ENCODE peak calls at places on chromosome X, in six cellular contexts. P is foreskin keratinocyte, K is Calu3, U is SJSA1, Q is Daoy, S is psoas muscle. Z is an unnamed sample.

GRCh38 chrX:83469551-83469950 is 38.5 kb upstream of the POU3F4 start:
- DNase-seq in S (no peak), U (no peak), Q (no peak), K (peak), P (peak), Z (peak)

GRCh38 chrX:100410083-100410590 is at the start of gene PCDH19:
- DNase-seq in K (peak), Q (peak), P (peak), S (peak), U (no peak), Z (peak)

GRCh38 chrX:119677654-119677981 is 15.3 kb downstream of the SEPTIN6 start:
- DNase-seq in Q (no peak), U (no peak), S (no peak), K (no peak), P (no peak), Z (no peak)

GRCh38 chrX:131792356-131792749 is 230.7 kb upstream of the STK26 start:
- DNase-seq in U (peak), Q (no peak), S (peak), P (no peak), K (no peak), Z (no peak)

GRCh38 chrX:69627744-69628143 is 11.8 kb downstream of the EDA start:
- DNase-seq in S (no peak), U (no peak), K (no peak), P (no peak), Q (no peak), Z (no peak)

GRCh38 chrX:23898412-23898959 is 9.3 kb downstream of the APOO start:
- DNase-seq in Q (peak), S (no peak), P (peak), U (peak), K (no peak), Z (no peak)

GRCh38 chrX:9494806-9495205 is 29.9 kb downstream of the TBL1X start:
- DNase-seq in P (no peak), K (no peak), U (no peak), S (no peak), Q (no peak), Z (no peak)

GRCh38 chrX:108203540-108203939 is 112.0 kb downstream of the ATG4A start:
- DNase-seq in P (no peak), Q (no peak), S (no peak), K (no peak), U (no peak), Z (no peak)

GRCh38 chrX:49070988-49071387 is 2.8 kb downstream of the PRAF2 start:
- DNase-seq in S (no peak), P (no peak), U (no peak), K (no peak), Q (no peak), Z (no peak)

GRCh38 chrX:111244238-111244750 is 26.0 kb downstream of the CAPN6 start:
- DNase-seq in K (no peak), Q (peak), U (no peak), S (no peak), P (no peak), Z (no peak)

GRCh38 chrX:52346462-52347165 is 22.2 kb upstream of the XAGE2 start:
- DNase-seq in U (peak), P (peak), K (peak), Q (peak), S (no peak), Z (no peak)

GRCh38 chrX:132860200-132860599 is 98.2 kb downstream of the HS6ST2 start:
- DNase-seq in U (no peak), P (no peak), K (no peak), S (no peak), Q (no peak), Z (no peak)

GRCh38 chrX:15849555-15849954 is 5.1 kb downstream of the AP1S2 start:
- DNase-seq in K (peak), P (no peak), Q (peak), S (no peak), U (no peak), Z (no peak)

GRCh38 chrX:8034058-8034457 is 106.8 kb upstream of the PNPLA4 start:
- DNase-seq in K (no peak), Q (no peak), U (no peak), S (no peak), P (no peak), Z (no peak)

GRCh38 chrX:40573763-40574162 is 7.0 kb upstream of the ATP6AP2 start:
- DNase-seq in Q (peak), P (peak), U (no peak), K (peak), S (no peak), Z (peak)

GRCh38 chrX:133307637-133308485 is 89.7 kb upstream of the TFDP3 start:
- DNase-seq in U (no peak), K (no peak), P (no peak), S (no peak), Q (no peak), Z (no peak)

GRCh38 chrX:133838761-133839676 is 146.4 kb downstream of the GPC3 start:
- DNase-seq in S (no peak), K (peak), U (peak), Q (peak), P (no peak), Z (peak)

GRCh38 chrX:109952050-109952449 is 50.9 kb upstream of the TMEM164 start:
- DNase-seq in K (peak), P (no peak), U (no peak), S (no peak), Q (no peak), Z (no peak)

GRCh38 chrX:94454159-94454558 is 780.2 kb downstream of the FAM133A start:
- DNase-seq in K (no peak), S (no peak), P (no peak), U (no peak), Q (no peak), Z (no peak)

GRCh38 chrX:17848545-17849265 is 12.4 kb downstream of the RAI2 start:
- DNase-seq in S (no peak), K (no peak), Q (no peak), U (no peak), P (no peak), Z (no peak)

GRCh38 chrX:110135618-110136017 is 132.7 kb downstream of the TMEM164 start:
- DNase-seq in S (no peak), P (no peak), U (no peak), K (no peak), Q (no peak), Z (no peak)

GRCh38 chrX:6021316-6022091 is 207.2 kb downstream of the NLGN4X start:
- DNase-seq in S (no peak), U (peak), P (peak), Q (no peak), K (peak), Z (peak)

GRCh38 chrX:119067023-119067739 is 5.6 kb upstream of the CT47C1 start:
- DNase-seq in Q (peak), S (peak), K (peak), P (peak), U (peak), Z (peak)

GRCh38 chrX:71454222-71454621 is 78.7 kb upstream of the OGT start:
- DNase-seq in P (no peak), K (no peak), S (no peak), Q (no peak), U (peak), Z (no peak)

GRCh38 chrX:133921764-133922389 is 63.5 kb downstream of the GPC3 start:
- DNase-seq in S (peak), Q (peak), P (peak), U (no peak), K (peak), Z (peak)

GRCh38 chrX:18683027-18683426 is 11.1 kb upstream of the RS1 start:
- DNase-seq in P (no peak), K (no peak), U (no peak), Q (no peak), S (no peak), Z (no peak)